ENCODE peak calls at places on chromosomes 1 and 21, in nine cellular contexts. G is uterus, N is neural crest cell, I is IMR-90, M is astrocyte of the cerebellum, K is coronary artery, Y is epithelial cell of esophagus, P is fibroblast of mammary gland, V is GM23338. H is an unnamed sample.

GRCh38 chr1:116754203-116754977 is at the start of gene CD2:
- DNase-seq in G (no peak), N (no peak), I (no peak), M (no peak), K (no peak), Y (no peak), P (no peak), V (no peak), H (no peak)

GRCh38 chr1:182173791-182174190 is 112.3 kb upstream of the ZNF648 start:
- DNase-seq in G (peak; percentile 42), N (no peak), I (no peak), M (no peak), K (no peak), Y (peak; percentile 49), P (peak; percentile 58), V (no peak), H (peak; percentile 90)

GRCh38 chr21:44948426-44949120 is 8.7 kb downstream of the SLX9 start:
- DNase-seq in G (no peak), N (no peak), I (no peak), M (no peak), K (no peak), Y (no peak), P (no peak), V (no peak), H (no peak)

GRCh38 chr1:181344091-181344490 is 139.2 kb upstream of the CACNA1E start:
- DNase-seq in G (no peak), N (no peak), I (no peak), M (no peak), K (peak; percentile 40), Y (peak; percentile 77), P (no peak), V (no peak), H (peak; percentile 47)

GRCh38 chr1:228989992-228990827 is 254.9 kb downstream of the RHOU start:
- DNase-seq in G (peak; percentile 74), N (no peak), I (no peak), M (no peak), K (peak; percentile 83), Y (no peak), P (peak; percentile 37), V (no peak), H (no peak)

GRCh38 chr1:111174070-111174469 is 26.4 kb downstream of the DENND2D start:
- DNase-seq in G (no peak), N (no peak), I (no peak), M (no peak), K (no peak), Y (no peak), P (no peak), V (no peak), H (no peak)

GRCh38 chr21:40331804-40332203 is 464.6 kb downstream of the PCP4 start:
- DNase-seq in G (no peak), N (no peak), I (no peak), M (no peak), K (no peak), Y (no peak), P (no peak), V (no peak), H (no peak)

GRCh38 chr1:70847013-70847412 is 200.6 kb downstream of the PTGER3 start:
- DNase-seq in G (no peak), N (no peak), I (no peak), M (no peak), K (no peak), Y (no peak), P (no peak), V (peak; percentile 59), H (no peak)

GRCh38 chr1:167043752-167044488 is 46.3 kb downstream of the GPA33 start:
- DNase-seq in G (peak; percentile 51), N (no peak), I (peak; percentile 4), M (peak; percentile 57), K (no peak), Y (peak; percentile 76), P (peak; percentile 17), V (peak; percentile 69), H (peak; percentile 83)

GRCh38 chr21:36141513-36141925 is 6.6 kb downstream of the CBR3 start:
- DNase-seq in G (peak; percentile 88), N (peak; percentile 69), I (peak; percentile 89), M (peak; percentile 68), K (no peak), Y (peak; percentile 99), P (peak; percentile 89), V (peak; percentile 99), H (peak; percentile 98)

GRCh38 chr1:1112237-1112985 is 3.5 kb downstream of the C1orf159 start:
- DNase-seq in G (no peak), N (no peak), I (no peak), M (no peak), K (no peak), Y (no peak), P (no peak), V (no peak), H (no peak)

GRCh38 chr21:45590726-45591618 is 48.7 kb upstream of the SLC19A1 start:
- DNase-seq in G (no peak), N (no peak), I (no peak), M (no peak), K (peak; percentile 62), Y (no peak), P (no peak), V (peak; percentile 54), H (no peak)

GRCh38 chr1:224733021-224733911 is 117.1 kb downstream of the CNIH3 start:
- DNase-seq in G (no peak), N (no peak), I (peak; percentile 25), M (no peak), K (no peak), Y (peak; percentile 77), P (peak; percentile 76), V (no peak), H (no peak)

GRCh38 chr1:214349781-214350180 is 68.8 kb downstream of the SMYD2 start:
- DNase-seq in G (no peak), N (no peak), I (no peak), M (no peak), K (no peak), Y (no peak), P (no peak), V (peak; percentile 88), H (no peak)

GRCh38 chr1:43968348-43968948 is 1.4 kb upstream of the DPH2 start:
- DNase-seq in G (no peak), N (peak; percentile 57), I (no peak), M (peak; percentile 11), K (no peak), Y (peak; percentile 54), P (peak; percentile 46), V (peak; percentile 88), H (peak; percentile 51)

GRCh38 chr1:18948913-18949688 is 7.4 kb downstream of the IFFO2 start:
- DNase-seq in G (peak; percentile 68), N (no peak), I (peak; percentile 71), M (no peak), K (no peak), Y (peak; percentile 34), P (peak; percentile 72), V (peak; percentile 24), H (peak; percentile 46)

GRCh38 chr1:203269654-203270020 is 35.7 kb upstream of the BTG2 start:
- DNase-seq in G (peak; percentile 15), N (no peak), I (no peak), M (no peak), K (no peak), Y (no peak), P (no peak), V (no peak), H (no peak)

DNA sequence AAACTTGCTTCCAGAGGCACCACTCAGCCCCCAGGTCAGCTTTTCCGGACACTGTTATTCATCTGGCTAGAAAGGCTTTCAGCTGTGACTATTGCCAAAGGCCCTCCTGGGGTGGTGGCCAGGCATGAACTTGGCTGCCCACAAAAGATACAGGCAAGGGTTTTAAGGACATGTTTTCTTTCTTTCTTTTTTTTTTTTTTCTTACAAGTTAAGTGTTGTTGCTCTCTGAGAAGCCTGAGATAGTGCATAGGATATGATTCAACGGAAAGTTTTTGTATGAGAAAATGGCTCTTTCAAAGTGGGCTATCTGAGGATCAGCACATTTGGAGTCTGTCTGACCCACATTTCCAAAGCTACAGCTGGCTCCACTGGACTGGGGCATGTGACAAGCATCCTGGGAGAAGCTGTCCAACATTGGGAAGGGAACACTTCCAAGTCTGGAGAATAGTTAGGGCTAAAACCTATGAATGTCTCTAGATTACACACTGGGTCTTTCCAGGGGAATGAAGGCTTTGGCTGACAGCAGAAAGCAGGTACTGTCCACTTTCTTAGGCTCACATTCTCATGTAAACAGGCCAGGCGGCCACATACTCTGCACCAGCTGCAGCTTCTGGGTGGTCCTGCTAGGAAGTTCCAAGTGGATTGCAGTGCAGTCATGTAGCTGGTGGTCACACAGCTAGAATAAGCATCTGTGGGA is 639.7 kb downstream of the LMO4 start:
- DNase-seq in G (peak; percentile 77), N (peak; percentile 6), I (peak; percentile 69), M (peak; percentile 59), K (peak; percentile 78), Y (no peak), P (peak; percentile 61), V (peak; percentile 56), H (no peak)
- TF ChIP-seq CTCF in G (no peak), N (no peak), I (no peak), M (no peak), K (no peak), Y (no peak), P (no peak), V (no peak), H (no peak)

GRCh38 chr1:5620997-5621396 is 371.2 kb downstream of the NPHP4 start:
- DNase-seq in G (no peak), N (peak; percentile 25), I (no peak), M (no peak), K (no peak), Y (peak; percentile 4), P (no peak), V (no peak), H (peak; percentile 43)
- TF ChIP-seq CTCF in G (no peak), N (peak; percentile 74), I (no peak), M (no peak), K (no peak), Y (peak; percentile 39), P (no peak), V (no peak), H (peak; percentile 46)

DNA sequence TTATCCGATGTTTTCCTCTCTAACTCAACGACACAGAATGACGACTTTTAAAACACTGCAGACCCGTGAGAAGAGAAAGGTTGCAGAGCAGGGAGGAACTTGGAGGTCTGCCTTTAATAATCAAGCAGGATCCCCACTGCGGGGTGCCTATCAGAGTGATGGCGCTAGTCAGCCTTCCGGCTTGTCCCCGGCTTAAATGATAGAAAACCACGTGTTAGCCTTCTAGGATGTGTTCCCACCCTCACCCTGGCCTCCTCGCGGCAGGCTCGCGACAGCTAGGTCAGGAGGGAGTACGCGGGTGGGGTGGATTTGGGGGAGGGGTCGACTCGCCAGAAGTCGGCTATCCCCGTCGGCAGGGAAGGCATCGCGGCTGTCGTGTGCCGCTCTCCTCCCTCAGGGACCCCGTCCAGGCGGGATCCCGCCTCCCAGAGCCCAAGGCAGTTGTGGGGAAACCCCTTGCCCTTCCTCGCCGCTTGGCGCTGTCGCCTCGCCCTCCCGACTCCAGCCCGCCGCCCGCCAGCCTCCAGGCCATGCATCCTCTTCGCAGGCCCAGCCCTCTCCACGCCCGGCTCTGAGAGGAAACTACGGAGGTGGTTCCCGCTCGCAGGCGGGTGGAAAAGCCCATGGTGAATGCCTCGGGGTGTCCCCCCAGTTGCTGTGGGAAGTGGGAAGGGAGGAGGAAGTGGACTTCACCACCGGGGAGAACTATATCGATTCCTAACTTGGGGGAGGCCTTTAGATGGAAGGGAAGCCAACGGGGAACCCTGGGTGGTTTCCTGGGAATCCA is 1.1 kb upstream of the SMG7 start:
- DNase-seq in G (peak; percentile 64), N (peak; percentile 67), I (peak; percentile 67), M (no peak), K (peak; percentile 91), Y (peak; percentile 72), P (peak; percentile 75), V (peak; percentile 84), H (peak; percentile 88)
- TF ChIP-seq CTCF in G (no peak), N (peak; percentile 31), I (peak; percentile 12), M (no peak), K (no peak), Y (no peak), P (no peak), V (no peak), H (no peak)

GRCh38 chr21:29333355-29333746 is 34.6 kb downstream of the BACH1 start:
- DNase-seq in G (no peak), N (no peak), I (no peak), M (no peak), K (no peak), Y (no peak), P (no peak), V (no peak), H (no peak)
- TF ChIP-seq CTCF in G (no peak), N (no peak), I (no peak), M (no peak), K (no peak), Y (no peak), P (no peak), V (no peak), H (no peak)

H was measured in MCF 10A.